ENCODE peak calls at places on chromosome 2, in nine cellular contexts. U is fibroblast of lung, S is IMR-90, I is left ventricle myocardium inferior, O is AG09309, Q is GM23338, P is sigmoid colon, M is GM06990, D is fibroblast of pulmonary artery. E is an unnamed sample.
A peak's percentile ranks its signal among the peaks of the same experiment; 100 is the strongest.

GRCh38 chr2:197322729-197323720 is 12.4 kb upstream of the ANKRD44 start:
- DNase-seq in D (no peak), O (no peak), M (no peak), Q (peak; percentile 16), S (no peak), P (no peak), U (no peak), I (no peak), E (no peak)

GRCh38 chr2:31578316-31578715 is 2.4 kb downstream of the SRD5A2 start:
- DNase-seq in I (no peak), O (no peak), M (no peak), S (no peak), D (no peak), P (no peak), Q (no peak), U (no peak), E (no peak)

GRCh38 chr2:217314021-217314460 is 454.2 kb upstream of the TNP1 start:
- DNase-seq in U (no peak), D (no peak), P (no peak), O (no peak), S (no peak), Q (no peak), I (no peak), M (no peak), E (peak; percentile 98)

GRCh38 chr2:9184319-9184807 is 22.2 kb upstream of the ASAP2 start:
- DNase-seq in S (no peak), U (no peak), Q (no peak), D (no peak), I (no peak), M (no peak), O (no peak), P (no peak), E (no peak)

GRCh38 chr2:85266424-85267041 is 61.3 kb downstream of the TGOLN2 start:
- DNase-seq in D (peak; percentile 73), M (no peak), O (no peak), I (peak; percentile 74), P (peak; percentile 85), U (peak; percentile 40), S (peak; percentile 56), Q (peak; percentile 94), E (peak; percentile 64)

GRCh38 chr2:100529900-100530299 is 32.9 kb upstream of the PDCL3 start:
- DNase-seq in M (no peak), P (no peak), Q (no peak), S (no peak), I (no peak), U (no peak), O (no peak), D (no peak), E (no peak)

GRCh38 chr2:235493402-235493774 is 455 bp upstream of the AGAP1 start:
- DNase-seq in U (peak; percentile 47), P (peak; percentile 85), Q (no peak), M (peak; percentile 22), S (peak; percentile 35), O (no peak), D (peak; percentile 67), I (no peak), E (peak; percentile 64)

GRCh38 chr2:145617906-145618305 is 1098.0 kb upstream of the ZEB2 start:
- DNase-seq in U (peak; percentile 71), M (no peak), Q (no peak), P (no peak), O (peak; percentile 10), S (peak; percentile 68), I (no peak), D (peak; percentile 35), E (no peak)

GRCh38 chr2:196836440-196836839 is 27.3 kb upstream of the C2orf66 start:
- DNase-seq in D (peak; percentile 31), S (peak; percentile 41), Q (no peak), I (no peak), U (peak; percentile 8), O (no peak), P (no peak), M (no peak), E (peak; percentile 54)

GRCh38 chr2:218983263-218983970 is 1.6 kb downstream of the FEV start:
- DNase-seq in Q (peak; percentile 38), I (no peak), M (no peak), D (no peak), O (no peak), S (no peak), U (no peak), P (peak; percentile 41), E (no peak)

GRCh38 chr2:74007120-74007519 is 22.4 kb downstream of the TET3 start:
- DNase-seq in Q (no peak), I (no peak), D (no peak), U (no peak), P (no peak), S (peak; percentile 32), M (no peak), O (no peak), E (no peak)

GRCh38 chr2:39851691-39852110 is 72.6 kb upstream of the THUMPD2 start:
- DNase-seq in I (no peak), O (peak; percentile 74), M (no peak), U (peak; percentile 74), S (peak; percentile 63), Q (peak; percentile 57), P (no peak), D (peak; percentile 44), E (peak; percentile 85)

GRCh38 chr2:173657996-173658717 is 303.5 kb downstream of the CDCA7 start:
- DNase-seq in U (peak; percentile 96), M (no peak), D (peak; percentile 94), O (peak; percentile 80), P (no peak), Q (no peak), S (peak; percentile 97), I (no peak), E (peak; percentile 82)

GRCh38 chr2:223102040-223102899 is 50.3 kb downstream of the KCNE4 start:
- DNase-seq in I (no peak), P (no peak), S (no peak), D (no peak), U (no peak), O (no peak), Q (no peak), M (no peak), E (no peak)

GRCh38 chr2:232884549-232885263 is 14.6 kb downstream of the SNORC start:
- DNase-seq in I (peak; percentile 5), O (no peak), Q (no peak), M (no peak), P (no peak), D (no peak), S (no peak), U (no peak), E (no peak)

GRCh38 chr2:211514049-211514448 is 957.6 kb downstream of the CPS1 start:
- DNase-seq in O (no peak), I (no peak), P (no peak), D (no peak), S (no peak), U (no peak), Q (no peak), M (no peak), E (no peak)

GRCh38 chr2:197777823-197778407 is 7.2 kb downstream of the BOLL start:
- DNase-seq in I (no peak), Q (peak; percentile 51), S (peak; percentile 51), M (peak; percentile 18), O (peak; percentile 16), D (peak; percentile 69), U (peak; percentile 13), P (no peak), E (peak; percentile 63)

GRCh38 chr2:18987592-18988073 is 370.8 kb downstream of the OSR1 start:
- DNase-seq in O (peak; percentile 83), M (no peak), P (peak; percentile 90), I (peak; percentile 69), U (peak; percentile 94), D (peak; percentile 93), Q (no peak), S (peak; percentile 95), E (peak; percentile 93)

GRCh38 chr2:151192681-151193080 is 69.0 kb downstream of the RBM43 start:
- DNase-seq in P (no peak), O (no peak), U (no peak), I (no peak), D (no peak), Q (no peak), S (no peak), M (no peak), E (no peak)

GRCh38 chr2:190893157-190893556 is 12.5 kb downstream of the GLS start:
- DNase-seq in Q (no peak), O (no peak), I (no peak), M (no peak), D (no peak), P (no peak), S (no peak), U (no peak), E (no peak)
- TF ChIP-seq CTCF in Q (no peak), O (no peak), I (no peak), M (no peak), D (no peak), P (no peak), S (no peak), U (no peak), E (no peak)

GRCh38 chr2:161165266-161165665 is 5.0 kb downstream of the TANK start:
- DNase-seq in Q (no peak), S (peak; percentile 72), M (no peak), U (peak; percentile 83), I (no peak), O (peak; percentile 61), D (peak; percentile 82), P (no peak), E (peak; percentile 81)
- H3K4me3 ChIP-seq in Q (no peak overlapping the region), S (no peak overlapping the region), M (no peak overlapping the region), U (no peak overlapping the region), I (no peak overlapping the region), O (no peak overlapping the region), D (no peak overlapping the region), P (no peak overlapping the region), E (no peak overlapping the region)

GRCh38 chr2:55431982-55432627 is 12.4 kb upstream of the CCDC88A start:
- DNase-seq in M (no peak), I (no peak), P (no peak), O (no peak), Q (peak; percentile 57), S (peak; percentile 56), U (peak; percentile 25), D (peak; percentile 69), E (peak; percentile 65)
- TF ChIP-seq CTCF in M (peak; percentile 66), I (peak; percentile 71), P (peak; percentile 56), O (peak; percentile 51), Q (peak; percentile 78), S (peak; percentile 68), U (peak; percentile 53), D (peak; percentile 78), E (peak; percentile 65)

GRCh38 chr2:152450176-152450575 is 115.2 kb downstream of the FMNL2 start:
- DNase-seq in P (no peak), I (no peak), S (no peak), U (no peak), D (no peak), Q (no peak), O (no peak), M (no peak), E (no peak)

GRCh38 chr2:152455738-152456137 is 120.8 kb downstream of the FMNL2 start:
- DNase-seq in U (no peak), D (no peak), O (no peak), I (no peak), Q (no peak), M (no peak), S (no peak), P (no peak), E (no peak)

GRCh38 chr2:152454391-152454790 is 119.4 kb downstream of the FMNL2 start:
- DNase-seq in M (no peak), I (no peak), P (no peak), O (no peak), D (no peak), S (no peak), U (no peak), Q (no peak), E (no peak)

GRCh38 chr2:152452256-152452973 is 117.4 kb downstream of the FMNL2 start:
- DNase-seq in U (peak; percentile 69), O (no peak), P (no peak), D (no peak), I (no peak), S (no peak), M (no peak), Q (peak; percentile 75), E (no peak)

GRCh38 chr2:152453129-152453642 is 118.2 kb downstream of the FMNL2 start:
- DNase-seq in D (no peak), P (no peak), S (peak; percentile 13), O (no peak), I (no peak), Q (peak; percentile 78), U (peak; percentile 50), M (no peak), E (no peak)
- H3K4me3 ChIP-seq in D (no peak overlapping the region), P (no peak overlapping the region), S (no peak overlapping the region), O (no peak overlapping the region), I (no peak overlapping the region), Q (peak overlapping the region; percentile 18), U (no peak overlapping the region), M (no peak overlapping the region), E (no peak overlapping the region)

E was measured in fibroblast of villous mesenchyme.